ENCODE peak calls at places on chromosome 1, in four cellular contexts. One of them, this sample, is unnamed.

GRCh38 chr1:185786524-185786923 is 52.3 kb downstream of the HMCN1 start:
- DNase-seq in K562: no peak
- DNase-seq in HepG2: no peak
- DNase-seq in SK-N-SH: no peak
- DNase-seq in this sample: no peak

GRCh38 chr1:51063121-51063520 is 38.9 kb upstream of the C1orf185 start:
- DNase-seq in K562: no peak
- DNase-seq in HepG2: no peak
- DNase-seq in SK-N-SH: no peak
- DNase-seq in this sample: no peak

GRCh38 chr1:207981976-207982375 is 71.1 kb upstream of the CD34 start:
- DNase-seq in K562: peak
- DNase-seq in SK-N-SH: peak
- DNase-seq in HepG2: peak
- DNase-seq in this sample: no peak

GRCh38 chr1:59007820-59008598 is 224.2 kb upstream of the JUN start:
- DNase-seq in K562: peak
- DNase-seq in SK-N-SH: no peak
- DNase-seq in HepG2: no peak
- DNase-seq in this sample: no peak

GRCh38 chr1:116574581-116575291 is 3.9 kb upstream of the CD58 start:
- DNase-seq in SK-N-SH: peak
- DNase-seq in HepG2: peak
- DNase-seq in K562: peak
- DNase-seq in this sample: no peak

GRCh38 chr1:220511183-220511582 is 16.8 kb upstream of the MARK1 start:
- DNase-seq in K562: no peak
- DNase-seq in HepG2: no peak
- DNase-seq in SK-N-SH: no peak
- DNase-seq in this sample: no peak

GRCh38 chr1:173856014-173856413 is 11.8 kb downstream of the GAS5 start:
- DNase-seq in K562: no peak
- DNase-seq in SK-N-SH: no peak
- DNase-seq in HepG2: no peak
- DNase-seq in this sample: no peak

GRCh38 chr1:182210417-182210816 is 148.9 kb upstream of the ZNF648 start:
- DNase-seq in HepG2: no peak
- DNase-seq in SK-N-SH: no peak
- DNase-seq in K562: no peak
- DNase-seq in this sample: no peak

GRCh38 chr1:58816072-58816746 is 32.4 kb upstream of the JUN start:
- DNase-seq in K562: peak
- DNase-seq in SK-N-SH: peak
- DNase-seq in HepG2: peak
- DNase-seq in this sample: peak

GRCh38 chr1:111161843-111162242 is 21.8 kb downstream of the CEPT1 start:
- DNase-seq in HepG2: no peak
- DNase-seq in SK-N-SH: peak
- DNase-seq in K562: peak
- DNase-seq in this sample: no peak

GRCh38 chr1:178702141-178702540 is 22.9 kb upstream of the RALGPS2 start:
- DNase-seq in HepG2: no peak
- DNase-seq in K562: no peak
- DNase-seq in SK-N-SH: no peak
- DNase-seq in this sample: no peak
- TF ChIP-seq NFIC in HepG2: no peak
- TF ChIP-seq NFIC in K562: no peak
- TF ChIP-seq NFIC in SK-N-SH: no peak
- TF ChIP-seq NFIC in this sample: no peak

DNA sequence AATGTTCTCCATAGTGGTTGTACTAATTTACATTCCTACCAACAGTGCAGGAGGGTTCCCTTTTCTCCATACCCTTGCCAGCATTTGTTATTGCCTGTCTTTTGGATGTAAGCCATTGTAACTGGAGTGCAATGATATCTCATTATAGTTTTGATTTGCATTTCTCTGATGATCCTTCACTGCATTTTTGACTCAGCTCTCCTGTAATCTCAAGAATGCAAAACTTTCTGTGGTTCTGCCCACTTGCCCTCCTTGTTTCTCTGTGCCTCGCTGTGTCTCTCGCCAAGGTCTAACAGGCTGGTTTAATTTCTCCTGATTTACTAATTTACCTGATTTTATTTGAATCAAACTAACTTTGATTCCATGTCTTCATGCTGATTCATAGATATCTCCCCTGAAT is 407.9 kb downstream of the ZP4 start:
- DNase-seq in K562: no peak
- DNase-seq in HepG2: no peak
- DNase-seq in SK-N-SH: no peak
- DNase-seq in this sample: no peak
- TF ChIP-seq NFIC in K562: no peak
- TF ChIP-seq NFIC in HepG2: no peak
- TF ChIP-seq NFIC in SK-N-SH: no peak
- TF ChIP-seq NFIC in this sample: no peak

GRCh38 chr1:201149400-201149799 is 4.9 kb downstream of the TMEM9 start:
- DNase-seq in HepG2: peak
- DNase-seq in SK-N-SH: peak
- DNase-seq in K562: peak
- DNase-seq in this sample: no peak
- TF ChIP-seq NFIC in HepG2: no peak
- TF ChIP-seq NFIC in SK-N-SH: no peak
- TF ChIP-seq NFIC in K562: no peak
- TF ChIP-seq NFIC in this sample: no peak

GRCh38 chr1:36134805-36135339 is 9.8 kb upstream of the COL8A2 start:
- DNase-seq in SK-N-SH: peak
- DNase-seq in HepG2: peak
- DNase-seq in K562: peak
- DNase-seq in this sample: no peak

GRCh38 chr1:36136535-36136934 is 11.5 kb upstream of the COL8A2 start:
- DNase-seq in K562: no peak
- DNase-seq in SK-N-SH: no peak
- DNase-seq in HepG2: no peak
- DNase-seq in this sample: no peak

GRCh38 chr1:36137226-36137625 is 12.1 kb downstream of the TRAPPC3 start:
- DNase-seq in K562: no peak
- DNase-seq in SK-N-SH: no peak
- DNase-seq in HepG2: no peak
- DNase-seq in this sample: no peak

GRCh38 chr1:36139521-36139920 is 9.8 kb downstream of the TRAPPC3 start:
- DNase-seq in K562: no peak
- DNase-seq in SK-N-SH: no peak
- DNase-seq in HepG2: no peak
- DNase-seq in this sample: no peak

GRCh38 chr1:36137776-36138175 is 11.5 kb downstream of the TRAPPC3 start:
- DNase-seq in K562: no peak
- DNase-seq in SK-N-SH: no peak
- DNase-seq in HepG2: no peak
- DNase-seq in this sample: no peak
- TF ChIP-seq NFIC in K562: no peak
- TF ChIP-seq NFIC in SK-N-SH: no peak
- TF ChIP-seq NFIC in HepG2: no peak
- TF ChIP-seq NFIC in this sample: no peak

GRCh38 chr1:24643362-24644346 is 552 bp downstream of the SRRM1 start:
- DNase-seq in K562: peak
- DNase-seq in HepG2: no peak
- DNase-seq in SK-N-SH: peak
- DNase-seq in this sample: no peak
- TF ChIP-seq NFIC in K562: no peak
- TF ChIP-seq NFIC in HepG2: no peak
- TF ChIP-seq NFIC in SK-N-SH: no peak
- TF ChIP-seq NFIC in this sample: no peak

DNA sequence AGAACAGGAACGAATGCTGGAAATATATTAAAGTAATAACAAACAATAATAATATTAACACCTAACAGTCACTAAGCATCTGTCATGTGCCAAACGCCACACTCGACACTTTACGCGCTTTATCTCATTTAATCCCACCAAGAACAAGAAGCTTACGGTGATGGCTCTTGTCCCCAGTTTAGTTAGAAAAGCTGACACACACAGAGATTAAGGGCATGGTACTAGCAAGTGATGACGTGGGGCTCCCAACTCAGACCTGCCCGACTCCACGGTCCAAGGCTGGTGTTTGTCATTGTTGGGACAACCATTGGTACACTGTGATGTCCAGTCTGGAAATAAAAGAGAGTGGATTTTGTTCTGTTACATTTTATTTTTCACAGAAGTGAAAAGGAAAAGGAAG is 41.1 kb upstream of the KIF26B start:
- DNase-seq in HepG2: no peak
- DNase-seq in K562: no peak
- DNase-seq in SK-N-SH: no peak
- DNase-seq in this sample: no peak
- TF ChIP-seq NFIC in HepG2: no peak
- TF ChIP-seq NFIC in K562: no peak
- TF ChIP-seq NFIC in SK-N-SH: no peak
- TF ChIP-seq NFIC in this sample: no peak

GRCh38 chr1:162088281-162088969 is 18.9 kb downstream of the NOS1AP start:
- DNase-seq in SK-N-SH: no peak
- DNase-seq in K562: no peak
- DNase-seq in HepG2: no peak
- DNase-seq in this sample: no peak
- TF ChIP-seq NFIC in SK-N-SH: no peak
- TF ChIP-seq NFIC in K562: no peak
- TF ChIP-seq NFIC in HepG2: no peak
- TF ChIP-seq NFIC in this sample: no peak